ENCODE peak calls at places on chromosomes 3 and 15, in seven cellular contexts. F, J, P, U, B, R and Y are unnamed samples.

GRCh38 chr3:140545197-140545596 is 132.7 kb upstream of the TRIM42 start:
- DNase-seq in F (no peak), J (no peak), P (no peak), U (no peak), B (no peak), R (no peak), Y (no peak)

GRCh38 chr15:80636675-80637074 is 58.4 kb upstream of the ABHD17C start:
- DNase-seq in F (peak), J (no peak), P (no peak), U (no peak), B (no peak), R (no peak), Y (no peak)

GRCh38 chr3:74614133-74614967 is at the start of gene CNTN3:
- DNase-seq in F (no peak), J (no peak), P (no peak), U (peak), B (no peak), R (no peak), Y (no peak)

GRCh38 chr3:140953028-140953960 is 11.7 kb downstream of the SLC25A36 start:
- DNase-seq in F (no peak), J (no peak), P (no peak), U (peak), B (no peak), R (peak), Y (no peak)

GRCh38 chr3:159804726-159805410 is 183.8 kb upstream of the IL12A start:
- DNase-seq in F (no peak), J (peak), P (peak), U (peak), B (no peak), R (peak), Y (peak)

GRCh38 chr3:14461748-14462324 is 59.4 kb downstream of the SLC6A6 start:
- DNase-seq in F (no peak), J (peak), P (no peak), U (peak), B (peak), R (peak), Y (peak)

GRCh38 chr3:2837893-2838292 is 272.3 kb downstream of the IL5RA start:
- DNase-seq in F (no peak), J (no peak), P (no peak), U (no peak), B (no peak), R (no peak), Y (no peak)

GRCh38 chr3:42490243-42490642 is 12.2 kb upstream of the VIPR1 start:
- DNase-seq in F (peak), J (peak), P (no peak), U (no peak), B (no peak), R (peak), Y (no peak)

GRCh38 chr3:185153170-185153733 is 392 bp upstream of the C3orf70 start:
- DNase-seq in F (no peak), J (no peak), P (no peak), U (no peak), B (no peak), R (peak), Y (peak)

GRCh38 chr3:16807981-16808380 is 76.8 kb upstream of the PLCL2 start:
- DNase-seq in F (no peak), J (no peak), P (no peak), U (no peak), B (no peak), R (no peak), Y (no peak)

GRCh38 chr3:32619395-32619794 is 48.7 kb upstream of the DYNC1LI1 start:
- DNase-seq in F (no peak), J (no peak), P (no peak), U (no peak), B (no peak), R (no peak), Y (no peak)

GRCh38 chr3:70963412-70963811 is 620.1 kb downstream of the FOXP1 start:
- DNase-seq in F (no peak), J (no peak), P (no peak), U (no peak), B (no peak), R (peak), Y (no peak)

GRCh38 chr3:167864559-167864887 is 129.0 kb downstream of the SERPINI1 start:
- DNase-seq in F (no peak), J (no peak), P (no peak), U (no peak), B (no peak), R (no peak), Y (no peak)

GRCh38 chr3:14664170-14664569 is 10.8 kb upstream of the C3orf20 start:
- DNase-seq in F (no peak), J (no peak), P (no peak), U (no peak), B (no peak), R (no peak), Y (no peak)

GRCh38 chr3:60652829-60653228 is 598.4 kb downstream of the FHIT start:
- DNase-seq in F (no peak), J (no peak), P (no peak), U (no peak), B (no peak), R (no peak), Y (no peak)

GRCh38 chr15:25802285-25802830 is 60.8 kb downstream of the ATP10A start:
- DNase-seq in F (no peak), J (no peak), P (no peak), U (no peak), B (no peak), R (no peak), Y (no peak)

GRCh38 chr15:33279613-33280205 is 31.1 kb upstream of the RYR3 start:
- DNase-seq in F (no peak), J (no peak), P (peak), U (no peak), B (no peak), R (peak), Y (no peak)

GRCh38 chr3:187838016-187838535 is 92.8 kb upstream of the BCL6 start:
- DNase-seq in F (no peak), J (no peak), P (no peak), U (no peak), B (no peak), R (no peak), Y (no peak)

GRCh38 chr3:87313641-87314040 is 37.3 kb upstream of the POU1F1 start:
- DNase-seq in F (no peak), J (no peak), P (no peak), U (no peak), B (no peak), R (no peak), Y (no peak)